ENCODE peak calls at places on chromosomes 16 and 17, in five cellular contexts. I is naive thymus-derived CD4-positive, alpha-beta T cell; O is activated CD4-positive, alpha-beta T cell treated with anti-CD3 and anti-CD28 coated beads for 48 hours; K is T-cell; T is activated naive CD4-positive, alpha-beta T cell. Y is an unnamed sample.

GRCh38 chr17:78541488-78542237 is 35.5 kb downstream of the DNAH17 start:
- DNase-seq in I (no peak), K (no peak), O (no peak), T (no peak), Y (no peak)

GRCh38 chr16:4010225-4011158 is 105.8 kb downstream of the ADCY9 start:
- DNase-seq in T (no peak), K (no peak), O (no peak), I (no peak), Y (no peak)

GRCh38 chr16:21964353-21964752 is 11.2 kb downstream of the UQCRC2 start:
- DNase-seq in K (no peak), I (no peak), T (no peak), O (no peak), Y (no peak)

GRCh38 chr16:19896951-19897350 is 12.3 kb upstream of the GPRC5B start:
- DNase-seq in O (no peak), K (no peak), T (no peak), I (no peak), Y (no peak)

GRCh38 chr17:14866266-14866665 is 398.9 kb downstream of the PMP22 start:
- DNase-seq in K (no peak), I (no peak), O (no peak), T (no peak), Y (no peak)

GRCh38 chr16:5584100-5584499 is 486.5 kb upstream of the EEF2KMT start:
- DNase-seq in T (no peak), O (no peak), I (no peak), K (no peak), Y (no peak)

GRCh38 chr16:11309895-11310633 is 28.9 kb upstream of the PRM1 start:
- DNase-seq in O (no peak), K (no peak), T (no peak), I (no peak), Y (no peak)

GRCh38 chr17:5595831-5596230 is 11.5 kb upstream of the NLRP1 start:
- DNase-seq in K (no peak), I (no peak), O (no peak), T (no peak), Y (no peak)

GRCh38 chr17:17985555-17985954 is 12.9 kb downstream of the DRC3 start:
- DNase-seq in O (no peak), I (no peak), K (no peak), T (no peak), Y (no peak)